ENCODE peak calls at places on chromosomes 3 and 15, in eight cellular contexts. M is choroid plexus epithelial cell, V is IMR-90, I is mucosa of descending colon, Q is astrocyte of the cerebellum, A is upper lobe of right lung, J is sigmoid colon, R is HL-60. P is an unnamed sample.

GRCh38 chr3:174769171-174769570 is 90.0 kb upstream of the NAALADL2 start:
- DNase-seq in M (peak), V (no peak), I (no peak), Q (no peak), A (no peak), J (no peak), R (no peak), P (no peak)

GRCh38 chr15:43950551-43950950 is 123.7 kb downstream of the WDR76 start:
- DNase-seq in M (no peak), V (no peak), I (no peak), Q (no peak), A (no peak), J (no peak), R (no peak), P (no peak)

GRCh38 chr3:108383306-108383705 is 87.0 kb downstream of the HHLA2 start:
- DNase-seq in M (no peak), V (no peak), I (no peak), Q (no peak), A (no peak), J (no peak), R (no peak), P (no peak)

GRCh38 chr3:133494469-133494868 is 79.0 kb upstream of the CDV3 start:
- DNase-seq in M (peak), V (peak), I (no peak), Q (no peak), A (no peak), J (no peak), R (peak), P (peak)

GRCh38 chr15:53310709-53311108 is 448.8 kb downstream of the WDR72 start:
- DNase-seq in M (no peak), V (no peak), I (no peak), Q (no peak), A (no peak), J (no peak), R (no peak), P (no peak)

GRCh38 chr15:64019764-64020163 is 26.5 kb downstream of the DAPK2 start:
- DNase-seq in M (no peak), V (no peak), I (peak), Q (no peak), A (no peak), J (no peak), R (no peak), P (no peak)

GRCh38 chr3:182118081-182118480 is 406.4 kb downstream of the SOX2 start:
- DNase-seq in M (peak), V (no peak), I (no peak), Q (peak), A (no peak), J (no peak), R (no peak), P (no peak)

GRCh38 chr15:95567686-95568085 is 762.8 kb upstream of the NR2F2 start:
- DNase-seq in M (no peak), V (peak), I (no peak), Q (peak), A (no peak), J (no peak), R (no peak), P (no peak)

GRCh38 chr15:96330450-96331140 is at the start of gene NR2F2:
- DNase-seq in M (peak), V (peak), I (peak), Q (peak), A (peak), J (peak), R (peak), P (peak)

GRCh38 chr3:77328631-77329030 is 288.7 kb downstream of the ROBO2 start:
- DNase-seq in M (peak), V (peak), I (no peak), Q (no peak), A (no peak), J (no peak), R (no peak), P (no peak)

GRCh38 chr3:108175352-108175751 is 46.9 kb downstream of the IFT57 start:
- DNase-seq in M (peak), V (peak), I (no peak), Q (no peak), A (no peak), J (no peak), R (no peak), P (no peak)

GRCh38 chr15:40306371-40306770 is 1.4 kb downstream of the PLCB2 start:
- DNase-seq in M (no peak), V (no peak), I (no peak), Q (no peak), A (peak), J (peak), R (peak), P (no peak)

GRCh38 chr3:129829640-129830039 is 63.9 kb downstream of the TMCC1 start:
- DNase-seq in M (peak), V (peak), I (peak), Q (peak), A (no peak), J (no peak), R (peak), P (peak)

GRCh38 chr15:23401627-23402026 is 45.4 kb downstream of the GOLGA6L2 start:
- DNase-seq in M (no peak), V (no peak), I (no peak), Q (no peak), A (no peak), J (no peak), R (no peak), P (no peak)

GRCh38 chr3:121504598-121504997 is 41.2 kb downstream of the POLQ start:
- DNase-seq in M (no peak), V (no peak), I (no peak), Q (no peak), A (no peak), J (no peak), R (no peak), P (no peak)

GRCh38 chr3:53531749-53532148 is 37.3 kb downstream of the CACNA1D start:
- DNase-seq in M (no peak), V (no peak), I (peak), Q (no peak), A (no peak), J (no peak), R (no peak), P (no peak)

GRCh38 chr3:27581852-27582251 is 97.7 kb upstream of the SLC4A7 start:
- DNase-seq in M (no peak), V (no peak), I (no peak), Q (no peak), A (no peak), J (no peak), R (no peak), P (no peak)

GRCh38 chr15:83695246-83695645 is 41.3 kb downstream of the ADAMTSL3 start:
- DNase-seq in M (peak), V (peak), I (no peak), Q (no peak), A (no peak), J (no peak), R (no peak), P (no peak)

GRCh38 chr3:55180936-55181535 is 253.2 kb upstream of the LRTM1 start:
- DNase-seq in M (peak), V (no peak), I (peak), Q (no peak), A (no peak), J (no peak), R (peak), P (peak)

GRCh38 chr3:33278106-33278672 is 947 bp downstream of the FBXL2 start:
- DNase-seq in M (no peak), V (no peak), I (no peak), Q (no peak), A (no peak), J (no peak), R (no peak), P (peak)

GRCh38 chr3:112681822-112682325 is 40.9 kb upstream of the CCDC80 start:
- DNase-seq in M (peak), V (peak), I (no peak), Q (peak), A (no peak), J (no peak), R (no peak), P (peak)

GRCh38 chr15:60673918-60674558 is 195.1 kb upstream of the ICE2 start:
- DNase-seq in M (peak), V (peak), I (peak), Q (peak), A (no peak), J (peak), R (no peak), P (peak)

GRCh38 chr15:93997071-93997658 is 234.2 kb upstream of the MCTP2 start:
- DNase-seq in M (peak), V (peak), I (peak), Q (peak), A (no peak), J (no peak), R (no peak), P (peak)

GRCh38 chr3:30286007-30286669 is 320.3 kb upstream of the TGFBR2 start:
- DNase-seq in M (peak), V (peak), I (peak), Q (peak), A (no peak), J (peak), R (no peak), P (peak)

GRCh38 chr15:27730878-27731277 is 368.2 kb downstream of the OCA2 start:
- DNase-seq in M (no peak), V (peak), I (no peak), Q (no peak), A (no peak), J (no peak), R (no peak), P (no peak)

GRCh38 chr3:177300039-177300833 is 103.0 kb upstream of the TBL1XR1 start:
- DNase-seq in M (peak), V (peak), I (peak), Q (no peak), A (no peak), J (no peak), R (peak), P (peak)

GRCh38 chr15:100338971-100339444 is 2.8 kb downstream of the ADAMTS17 start:
- DNase-seq in M (peak), V (peak), I (peak), Q (peak), A (no peak), J (peak), R (peak), P (peak)

GRCh38 chr3:49568965-49569364 is 14.7 kb downstream of the BSN start:
- DNase-seq in M (no peak), V (no peak), I (no peak), Q (no peak), A (no peak), J (no peak), R (no peak), P (no peak)

GRCh38 chr3:44077267-44077666 is 164.4 kb upstream of the TOPAZ1 start:
- DNase-seq in M (peak), V (no peak), I (peak), Q (no peak), A (no peak), J (no peak), R (no peak), P (peak)

GRCh38 chr3:115855911-115856310 is 232.6 kb downstream of the GAP43 start:
- DNase-seq in M (no peak), V (peak), I (no peak), Q (no peak), A (no peak), J (no peak), R (no peak), P (peak)

GRCh38 chr15:70478251-70478990 is 284.9 kb downstream of the UACA start:
- DNase-seq in M (no peak), V (no peak), I (peak), Q (no peak), A (no peak), J (no peak), R (peak), P (no peak)

GRCh38 chr3:49788056-49788455 is 1.7 kb upstream of the IP6K1 start:
- DNase-seq in M (no peak), V (no peak), I (no peak), Q (no peak), A (peak), J (no peak), R (no peak), P (no peak)

GRCh38 chr15:101063891-101064794 is 145.0 kb downstream of the LRRK1 start:
- DNase-seq in M (peak), V (no peak), I (no peak), Q (no peak), A (peak), J (peak), R (no peak), P (peak)

GRCh38 chr3:157089455-157090221 is 70.3 kb downstream of the CCNL1 start:
- DNase-seq in M (peak), V (peak), I (peak), Q (no peak), A (peak), J (peak), R (peak), P (peak)
- H3K4me3 ChIP-seq in M (peak), V (peak), I (no peak), Q (no peak), A (peak), J (peak), R (peak), P (peak)

DNA sequence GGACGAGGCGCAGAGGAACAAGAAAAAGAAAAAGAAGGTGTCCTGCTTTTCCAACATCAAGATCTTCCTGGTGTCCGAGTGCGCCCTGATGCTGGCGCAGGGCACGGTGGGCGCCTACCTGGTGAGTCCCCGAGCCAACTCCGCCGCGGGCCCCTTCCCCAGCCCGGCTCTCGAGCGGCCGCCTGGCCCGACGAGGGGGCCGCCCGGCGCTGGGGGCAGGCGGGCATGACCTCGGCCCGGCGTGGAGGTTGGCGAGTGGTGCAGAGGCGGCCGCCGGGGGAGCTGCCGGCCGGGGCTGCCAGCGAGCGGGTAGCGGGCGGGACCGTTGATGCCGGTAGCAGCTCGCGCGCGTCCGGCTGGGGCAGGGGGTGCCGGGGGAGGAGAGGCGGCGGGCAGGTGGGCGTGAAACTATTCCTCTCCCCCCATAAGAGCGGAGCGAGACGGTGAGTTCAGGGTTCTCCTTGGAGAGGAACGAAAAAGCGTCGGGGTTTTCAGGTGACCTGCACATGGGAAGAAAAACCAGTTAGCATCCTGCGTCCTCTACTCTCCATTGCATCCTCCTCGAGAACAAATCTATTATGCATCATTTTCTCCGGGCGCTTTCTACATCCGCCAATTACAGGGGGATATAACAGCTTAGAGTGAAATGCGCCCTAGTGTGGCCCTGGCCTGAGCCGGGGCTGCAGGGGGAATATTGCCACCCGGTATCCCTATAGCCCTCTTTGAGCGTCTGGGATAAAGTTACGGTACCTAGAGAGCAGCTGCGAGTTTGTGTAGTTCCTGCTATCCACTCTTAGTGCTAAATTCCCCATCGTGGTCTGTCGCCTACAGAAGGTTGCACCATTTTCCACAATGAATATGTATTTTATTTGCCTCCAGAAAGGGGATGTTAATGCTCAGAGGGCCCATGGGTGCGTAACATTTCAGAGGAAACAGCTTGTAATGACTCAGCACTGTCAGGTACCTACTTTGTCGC is 748 bp downstream of the SLCO3A1 start:
- DNase-seq in M (no peak), V (no peak), I (no peak), Q (no peak), A (peak), J (peak), R (peak), P (peak)
- TF ChIP-seq CTCF in M (no peak), V (peak), I (no peak), Q (no peak), A (peak), J (no peak), R (no peak), P (no peak)

GRCh38 chr3:61110576-61110975 is 140.7 kb downstream of the FHIT start:
- DNase-seq in M (no peak), V (no peak), I (no peak), Q (no peak), A (no peak), J (no peak), R (no peak), P (no peak)
- H3K4me3 ChIP-seq in M (no peak), V (no peak), I (no peak), Q (no peak), A (no peak), J (no peak), R (no peak), P (no peak)

DNA sequence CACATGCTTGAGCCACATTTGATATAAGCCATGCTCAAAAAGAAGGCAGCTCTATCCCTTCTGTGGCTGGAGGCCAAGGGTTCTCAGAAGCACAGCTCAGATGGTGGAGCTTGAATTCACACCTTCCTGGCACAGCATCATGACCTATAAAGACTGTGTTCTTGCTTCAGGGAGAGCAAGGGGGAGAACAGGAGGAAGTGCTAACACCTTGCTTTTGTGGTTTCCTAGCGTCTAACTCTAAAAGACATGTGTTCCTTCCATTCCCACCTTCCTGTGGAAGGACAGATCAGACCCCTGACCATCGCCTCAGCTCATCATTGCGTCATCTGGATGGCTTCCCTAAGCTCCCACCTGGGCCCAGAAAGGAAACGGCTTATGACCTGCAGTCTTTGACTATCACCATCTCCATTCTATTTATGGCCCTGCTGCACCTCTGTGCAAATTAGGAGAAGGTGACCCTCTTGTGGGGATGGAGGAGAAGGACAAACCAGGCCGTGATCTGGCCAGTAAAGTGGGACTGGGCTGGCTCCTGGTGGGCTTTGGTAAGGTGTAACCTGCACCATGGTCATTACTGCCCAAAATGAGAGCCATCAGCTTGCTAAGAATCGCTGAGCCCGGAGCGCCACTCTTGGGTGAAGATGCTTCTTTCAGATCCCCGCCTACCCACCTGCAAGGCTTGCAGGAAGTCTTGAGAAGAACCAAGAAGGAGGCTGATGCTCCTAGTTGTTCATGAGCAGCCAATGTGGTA is 128.5 kb downstream of the SERPINI1 start:
- DNase-seq in M (no peak), V (no peak), I (no peak), Q (no peak), A (no peak), J (no peak), R (peak), P (no peak)
- TF ChIP-seq CTCF in M (no peak), V (no peak), I (no peak), Q (no peak), A (no peak), J (no peak), R (no peak), P (no peak)

DNA sequence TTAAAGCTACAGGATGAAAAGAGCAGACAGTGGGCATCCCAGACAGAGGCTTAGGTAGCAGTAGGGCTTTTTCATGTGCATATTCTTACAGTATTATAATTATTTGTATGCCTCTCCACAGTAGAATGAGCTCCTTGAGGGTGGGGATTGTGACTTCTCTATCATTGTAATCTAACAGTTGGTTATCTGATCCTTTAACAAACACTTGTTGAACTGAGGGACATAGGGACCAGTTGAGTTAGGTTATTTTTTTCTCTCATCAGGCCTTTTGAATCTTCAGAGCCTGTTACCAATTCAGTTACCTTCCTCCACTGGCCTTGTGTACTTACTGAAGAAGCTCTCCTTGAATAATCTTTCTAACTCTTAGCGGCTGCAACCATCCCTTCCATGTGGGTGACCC is 1.2 kb downstream of the LSM3 start:
- DNase-seq in M (no peak), V (no peak), I (no peak), Q (no peak), A (no peak), J (no peak), R (no peak), P (no peak)
- H3K4me3 ChIP-seq in M (no peak), V (no peak), I (no peak), Q (no peak), A (no peak), J (no peak), R (peak), P (no peak)

GRCh38 chr3:67459131-67459530 is 195.3 kb downstream of the SUCLG2 start:
- DNase-seq in M (peak), V (peak), I (no peak), Q (no peak), A (no peak), J (no peak), R (no peak), P (no peak)

GRCh38 chr3:67460841-67461240 is 193.6 kb downstream of the SUCLG2 start:
- DNase-seq in M (no peak), V (peak), I (no peak), Q (no peak), A (no peak), J (no peak), R (no peak), P (no peak)

GRCh38 chr3:67459796-67460195 is 194.6 kb downstream of the SUCLG2 start:
- DNase-seq in M (peak), V (peak), I (no peak), Q (no peak), A (no peak), J (no peak), R (no peak), P (no peak)

GRCh38 chr3:67461667-67462142 is 192.7 kb downstream of the SUCLG2 start:
- DNase-seq in M (peak), V (peak), I (no peak), Q (peak), A (no peak), J (no peak), R (no peak), P (peak)

DNA sequence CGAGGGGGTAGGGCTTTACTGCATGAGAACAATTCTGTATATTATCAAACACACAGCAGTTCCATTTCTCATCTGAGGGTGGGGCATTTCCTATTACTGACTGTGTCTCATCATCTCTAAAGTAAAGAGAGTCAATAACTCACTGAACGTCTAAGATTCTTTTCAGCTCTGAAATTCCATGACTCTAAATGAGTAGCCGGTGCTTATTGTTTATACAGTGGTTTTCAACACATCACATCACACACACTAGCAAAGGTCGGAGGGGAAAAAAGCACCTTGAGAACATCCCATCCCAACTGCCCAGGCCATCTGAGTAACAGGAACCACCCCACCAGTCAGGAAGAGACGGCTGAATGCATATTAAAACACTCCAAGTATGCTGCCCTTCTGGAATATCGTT is 196.0 kb downstream of the SUCLG2 start:
- DNase-seq in M (peak), V (peak), I (no peak), Q (no peak), A (no peak), J (no peak), R (no peak), P (peak)
- TF ChIP-seq CTCF in M (peak), V (no peak), I (no peak), Q (peak), A (no peak), J (no peak), R (no peak), P (no peak)

GRCh38 chr3:167166594-167167253 is 213.4 kb downstream of the ZBBX start:
- DNase-seq in M (no peak), V (no peak), I (peak), Q (no peak), A (no peak), J (no peak), R (no peak), P (no peak)
- H3K4me3 ChIP-seq in M (no peak), V (no peak), I (no peak), Q (no peak), A (no peak), J (no peak), R (no peak), P (no peak)